ENCODE peak calls at places on chromosomes 2 and 18, in nine cellular contexts. One of them, this sample, is unnamed.

GRCh38 chr18:12009581-12010140 is 28.4 kb downstream of the IMPA2 start:
- DNase-seq in HCT116: no peak
- DNase-seq in vagina: no peak
- DNase-seq in transverse colon: no peak
- DNase-seq in K562: no peak
- DNase-seq in GM23338: no peak
- DNase-seq in SK-N-SH: no peak
- DNase-seq in SK-N-MC: no peak
- DNase-seq in breast epithelium: no peak
- DNase-seq in this sample: no peak

GRCh38 chr2:69509011-69509749 is 71.9 kb upstream of the NFU1 start:
- DNase-seq in HCT116: no peak
- DNase-seq in vagina: no peak
- DNase-seq in transverse colon: peak; percentile 25
- DNase-seq in K562: no peak
- DNase-seq in GM23338: no peak
- DNase-seq in SK-N-SH: no peak
- DNase-seq in SK-N-MC: no peak
- DNase-seq in breast epithelium: no peak
- DNase-seq in this sample: no peak

GRCh38 chr2:118722976-118723375 is 124.5 kb downstream of the EN1 start:
- DNase-seq in HCT116: no peak
- DNase-seq in vagina: no peak
- DNase-seq in transverse colon: no peak
- DNase-seq in K562: no peak
- DNase-seq in GM23338: no peak
- DNase-seq in SK-N-SH: no peak
- DNase-seq in SK-N-MC: no peak
- DNase-seq in breast epithelium: no peak
- DNase-seq in this sample: no peak

GRCh38 chr2:71609441-71609840 is 156.1 kb downstream of the DYSF start:
- DNase-seq in HCT116: no peak
- DNase-seq in vagina: peak; percentile 52
- DNase-seq in transverse colon: no peak
- DNase-seq in K562: no peak
- DNase-seq in GM23338: no peak
- DNase-seq in SK-N-SH: no peak
- DNase-seq in SK-N-MC: no peak
- DNase-seq in breast epithelium: peak; percentile 12
- DNase-seq in this sample: no peak

GRCh38 chr2:23069156-23069555 is 315.8 kb upstream of the KLHL29 start:
- DNase-seq in HCT116: no peak
- DNase-seq in vagina: no peak
- DNase-seq in transverse colon: no peak
- DNase-seq in K562: no peak
- DNase-seq in GM23338: no peak
- DNase-seq in SK-N-SH: no peak
- DNase-seq in SK-N-MC: no peak
- DNase-seq in breast epithelium: no peak
- DNase-seq in this sample: no peak

GRCh38 chr2:113136828-113137775 is 9.7 kb downstream of the IL1RN start:
- DNase-seq in HCT116: no peak
- DNase-seq in vagina: peak; percentile 77
- DNase-seq in transverse colon: no peak
- DNase-seq in K562: peak; percentile 60
- DNase-seq in GM23338: peak; percentile 85
- DNase-seq in SK-N-SH: peak; percentile 48
- DNase-seq in SK-N-MC: no peak
- DNase-seq in breast epithelium: no peak
- DNase-seq in this sample: peak; percentile 42

GRCh38 chr2:142907653-142908052 is 30.2 kb downstream of the KYNU start:
- DNase-seq in HCT116: no peak
- DNase-seq in vagina: no peak
- DNase-seq in transverse colon: no peak
- DNase-seq in K562: no peak
- DNase-seq in GM23338: no peak
- DNase-seq in SK-N-SH: no peak
- DNase-seq in SK-N-MC: no peak
- DNase-seq in breast epithelium: no peak
- DNase-seq in this sample: no peak

GRCh38 chr2:215716971-215717370 is 281.1 kb upstream of the FN1 start:
- DNase-seq in HCT116: no peak
- DNase-seq in vagina: no peak
- DNase-seq in transverse colon: no peak
- DNase-seq in K562: no peak
- DNase-seq in GM23338: no peak
- DNase-seq in SK-N-SH: no peak
- DNase-seq in SK-N-MC: no peak
- DNase-seq in breast epithelium: no peak
- DNase-seq in this sample: no peak

GRCh38 chr2:237152361-237152760 is 66.7 kb downstream of the COPS8 start:
- DNase-seq in HCT116: no peak
- DNase-seq in vagina: peak; percentile 71
- DNase-seq in transverse colon: no peak
- DNase-seq in K562: no peak
- DNase-seq in GM23338: no peak
- DNase-seq in SK-N-SH: no peak
- DNase-seq in SK-N-MC: no peak
- DNase-seq in breast epithelium: no peak
- DNase-seq in this sample: no peak

GRCh38 chr2:46258937-46259781 is 38.0 kb upstream of the EPAS1 start:
- DNase-seq in HCT116: no peak
- DNase-seq in vagina: no peak
- DNase-seq in transverse colon: no peak
- DNase-seq in K562: peak; percentile 81
- DNase-seq in GM23338: no peak
- DNase-seq in SK-N-SH: no peak
- DNase-seq in SK-N-MC: no peak
- DNase-seq in breast epithelium: no peak
- DNase-seq in this sample: peak; percentile 89

GRCh38 chr2:131673400-131674173 is 145.9 kb downstream of the CCDC74A start:
- DNase-seq in HCT116: peak; percentile 48
- DNase-seq in vagina: no peak
- DNase-seq in transverse colon: peak; percentile 84
- DNase-seq in K562: peak; percentile 43
- DNase-seq in GM23338: peak; percentile 84
- DNase-seq in SK-N-SH: peak; percentile 78
- DNase-seq in SK-N-MC: no peak
- DNase-seq in breast epithelium: peak; percentile 57
- DNase-seq in this sample: peak; percentile 67

GRCh38 chr18:30527226-30527625 is 515.3 kb downstream of the DSC3 start:
- DNase-seq in HCT116: no peak
- DNase-seq in vagina: no peak
- DNase-seq in transverse colon: no peak
- DNase-seq in K562: no peak
- DNase-seq in GM23338: no peak
- DNase-seq in SK-N-SH: no peak
- DNase-seq in SK-N-MC: no peak
- DNase-seq in breast epithelium: no peak
- DNase-seq in this sample: no peak

GRCh38 chr2:148978026-148978685 is 60.3 kb upstream of the LYPD6B start:
- DNase-seq in HCT116: no peak
- DNase-seq in vagina: no peak
- DNase-seq in transverse colon: no peak
- DNase-seq in K562: no peak
- DNase-seq in GM23338: peak; percentile 55
- DNase-seq in SK-N-SH: no peak
- DNase-seq in SK-N-MC: no peak
- DNase-seq in breast epithelium: no peak
- DNase-seq in this sample: no peak

GRCh38 chr2:102063948-102064678 is 72.4 kb downstream of the IL1R2 start:
- DNase-seq in HCT116: peak; percentile 33
- DNase-seq in vagina: peak; percentile 98
- DNase-seq in transverse colon: peak; percentile 81
- DNase-seq in K562: peak; percentile 87
- DNase-seq in GM23338: peak; percentile 35
- DNase-seq in SK-N-SH: peak; percentile 72
- DNase-seq in SK-N-MC: peak; percentile 20
- DNase-seq in breast epithelium: peak; percentile 82
- DNase-seq in this sample: peak; percentile 86

GRCh38 chr2:88626171-88627054 is 851 bp downstream of the EIF2AK3 start:
- DNase-seq in HCT116: no peak
- DNase-seq in vagina: no peak
- DNase-seq in transverse colon: peak; percentile 49
- DNase-seq in K562: peak; percentile 50
- DNase-seq in GM23338: peak; percentile 68
- DNase-seq in SK-N-SH: peak; percentile 69
- DNase-seq in SK-N-MC: no peak
- DNase-seq in breast epithelium: no peak
- DNase-seq in this sample: peak; percentile 39

GRCh38 chr2:223108376-223109100 is 56.5 kb downstream of the KCNE4 start:
- DNase-seq in HCT116: no peak
- DNase-seq in vagina: no peak
- DNase-seq in transverse colon: no peak
- DNase-seq in K562: no peak
- DNase-seq in GM23338: no peak
- DNase-seq in SK-N-SH: no peak
- DNase-seq in SK-N-MC: no peak
- DNase-seq in breast epithelium: no peak
- DNase-seq in this sample: no peak

GRCh38 chr2:19478441-19478840 is 120.0 kb upstream of the OSR1 start:
- DNase-seq in HCT116: no peak
- DNase-seq in vagina: no peak
- DNase-seq in transverse colon: no peak
- DNase-seq in K562: no peak
- DNase-seq in GM23338: no peak
- DNase-seq in SK-N-SH: no peak
- DNase-seq in SK-N-MC: no peak
- DNase-seq in breast epithelium: no peak
- DNase-seq in this sample: no peak

GRCh38 chr2:110804915-110805314 is 72.5 kb downstream of the ACOXL start:
- DNase-seq in HCT116: no peak
- DNase-seq in vagina: no peak
- DNase-seq in transverse colon: no peak
- DNase-seq in K562: no peak
- DNase-seq in GM23338: no peak
- DNase-seq in SK-N-SH: no peak
- DNase-seq in SK-N-MC: no peak
- DNase-seq in breast epithelium: no peak
- DNase-seq in this sample: no peak

GRCh38 chr2:116874021-116874420 is 940.5 kb upstream of the DDX18 start:
- DNase-seq in HCT116: no peak
- DNase-seq in vagina: no peak
- DNase-seq in transverse colon: no peak
- DNase-seq in K562: no peak
- DNase-seq in GM23338: no peak
- DNase-seq in SK-N-SH: no peak
- DNase-seq in SK-N-MC: no peak
- DNase-seq in breast epithelium: no peak
- DNase-seq in this sample: no peak

GRCh38 chr2:179137191-179137590 is 87.3 kb upstream of the CCDC141 start:
- DNase-seq in HCT116: no peak
- DNase-seq in vagina: no peak
- DNase-seq in transverse colon: no peak
- DNase-seq in K562: no peak
- DNase-seq in GM23338: no peak
- DNase-seq in SK-N-SH: no peak
- DNase-seq in SK-N-MC: no peak
- DNase-seq in breast epithelium: no peak
- DNase-seq in this sample: no peak

GRCh38 chr2:109339519-109339991 is 210.6 kb downstream of the SH3RF3 start:
- DNase-seq in HCT116: no peak
- DNase-seq in vagina: no peak
- DNase-seq in transverse colon: no peak
- DNase-seq in K562: no peak
- DNase-seq in GM23338: no peak
- DNase-seq in SK-N-SH: no peak
- DNase-seq in SK-N-MC: no peak
- DNase-seq in breast epithelium: no peak
- DNase-seq in this sample: peak; percentile 84
- TF ChIP-seq POLR2AphosphoS5 in HCT116: no peak
- TF ChIP-seq POLR2AphosphoS5 in vagina: no peak
- TF ChIP-seq POLR2AphosphoS5 in transverse colon: no peak
- TF ChIP-seq POLR2AphosphoS5 in K562: no peak
- TF ChIP-seq POLR2AphosphoS5 in GM23338: no peak
- TF ChIP-seq POLR2AphosphoS5 in SK-N-SH: no peak
- TF ChIP-seq POLR2AphosphoS5 in SK-N-MC: no peak
- TF ChIP-seq POLR2AphosphoS5 in breast epithelium: no peak
- TF ChIP-seq POLR2AphosphoS5 in this sample: peak; percentile 63

DNA sequence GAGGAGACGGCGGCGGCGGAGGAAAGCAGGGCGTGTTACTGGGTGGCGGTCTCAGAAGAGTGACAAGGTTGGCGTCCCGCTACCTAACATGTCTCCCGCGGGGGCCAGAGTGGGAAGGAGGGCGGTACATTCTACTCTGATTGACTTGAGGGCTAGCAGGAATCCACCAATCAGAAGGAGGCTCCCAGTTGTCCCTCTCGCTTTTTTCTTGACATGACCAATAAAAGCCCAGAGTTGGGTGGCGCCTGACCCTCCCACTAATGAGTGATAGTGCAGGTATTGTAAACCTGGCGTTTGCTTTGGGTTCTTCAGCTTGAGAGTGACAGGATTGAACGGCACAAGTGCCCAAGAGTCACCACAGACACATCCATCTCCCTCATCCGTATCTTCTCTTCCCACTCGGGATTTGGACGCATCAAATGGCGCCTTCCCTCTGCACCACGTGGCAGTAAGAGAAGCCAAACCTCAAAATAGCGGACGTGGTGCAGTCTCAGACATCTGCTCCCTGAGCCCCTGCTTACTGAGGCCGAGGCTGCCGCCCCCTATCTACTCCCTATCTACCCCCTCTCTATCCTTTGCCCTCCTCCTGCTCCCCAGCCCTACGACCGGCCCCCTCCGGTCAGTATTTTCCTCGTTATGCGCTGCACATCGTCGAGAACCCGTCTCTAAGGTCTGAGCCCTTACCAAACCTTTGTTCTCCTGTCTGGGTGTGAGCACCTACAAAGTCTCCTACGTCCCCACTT is 746 bp upstream of the FAM161A start:
- DNase-seq in HCT116: peak; percentile 97
- DNase-seq in vagina: peak; percentile 96
- DNase-seq in transverse colon: peak; percentile 91
- DNase-seq in K562: peak; percentile 96
- DNase-seq in GM23338: peak; percentile 99
- DNase-seq in SK-N-SH: peak; percentile 91
- DNase-seq in SK-N-MC: peak; percentile 94
- DNase-seq in breast epithelium: peak; percentile 92
- DNase-seq in this sample: peak; percentile 95
- TF ChIP-seq POLR2AphosphoS5 in HCT116: no peak
- TF ChIP-seq POLR2AphosphoS5 in vagina: no peak
- TF ChIP-seq POLR2AphosphoS5 in transverse colon: no peak
- TF ChIP-seq POLR2AphosphoS5 in K562: no peak
- TF ChIP-seq POLR2AphosphoS5 in GM23338: peak; percentile 82
- TF ChIP-seq POLR2AphosphoS5 in SK-N-SH: peak; percentile 36
- TF ChIP-seq POLR2AphosphoS5 in SK-N-MC: no peak
- TF ChIP-seq POLR2AphosphoS5 in breast epithelium: no peak
- TF ChIP-seq POLR2AphosphoS5 in this sample: peak; percentile 16

GRCh38 chr2:238784671-238785527 is 63.0 kb upstream of the TWIST2 start:
- DNase-seq in HCT116: peak; percentile 49
- DNase-seq in vagina: no peak
- DNase-seq in transverse colon: peak; percentile 56
- DNase-seq in K562: peak; percentile 49
- DNase-seq in GM23338: peak; percentile 85
- DNase-seq in SK-N-SH: peak; percentile 79
- DNase-seq in SK-N-MC: peak; percentile 14
- DNase-seq in breast epithelium: peak; percentile 56
- DNase-seq in this sample: peak; percentile 51
- TF ChIP-seq POLR2AphosphoS5 in HCT116: no peak
- TF ChIP-seq POLR2AphosphoS5 in vagina: no peak
- TF ChIP-seq POLR2AphosphoS5 in transverse colon: no peak
- TF ChIP-seq POLR2AphosphoS5 in K562: no peak
- TF ChIP-seq POLR2AphosphoS5 in GM23338: no peak
- TF ChIP-seq POLR2AphosphoS5 in SK-N-SH: no peak
- TF ChIP-seq POLR2AphosphoS5 in SK-N-MC: no peak
- TF ChIP-seq POLR2AphosphoS5 in breast epithelium: peak; percentile 45
- TF ChIP-seq POLR2AphosphoS5 in this sample: no peak

GRCh38 chr2:85888745-85889647 is at the start of gene ST3GAL5:
- DNase-seq in HCT116: peak; percentile 67
- DNase-seq in vagina: no peak
- DNase-seq in transverse colon: peak; percentile 91
- DNase-seq in K562: peak; percentile 98
- DNase-seq in GM23338: peak; percentile 91
- DNase-seq in SK-N-SH: peak; percentile 97
- DNase-seq in SK-N-MC: no peak
- DNase-seq in breast epithelium: peak; percentile 73
- DNase-seq in this sample: peak; percentile 97
- TF ChIP-seq POLR2AphosphoS5 in HCT116: peak; percentile 41
- TF ChIP-seq POLR2AphosphoS5 in vagina: no peak
- TF ChIP-seq POLR2AphosphoS5 in transverse colon: peak; percentile 56
- TF ChIP-seq POLR2AphosphoS5 in K562: no peak
- TF ChIP-seq POLR2AphosphoS5 in GM23338: peak; percentile 39
- TF ChIP-seq POLR2AphosphoS5 in SK-N-SH: no peak
- TF ChIP-seq POLR2AphosphoS5 in SK-N-MC: no peak
- TF ChIP-seq POLR2AphosphoS5 in breast epithelium: peak; percentile 65
- TF ChIP-seq POLR2AphosphoS5 in this sample: peak; percentile 70

This sample was measured in endothelial cell of umbilical vein.